ENCODE peak calls at places on chromosomes 1 and 21, in four cellular contexts. A, H, Y and B are unnamed samples.

GRCh38 chr1:214386747-214387146 is 105.8 kb downstream of the SMYD2 start:
- DNase-seq in A (no peak), H (no peak), Y (no peak), B (no peak)

GRCh38 chr1:10225573-10225972 is 15.2 kb downstream of the KIF1B start:
- DNase-seq in A (no peak), H (no peak), Y (no peak), B (no peak)

GRCh38 chr1:38152351-38153082 is 105.9 kb upstream of the POU3F1 start:
- DNase-seq in A (no peak), H (no peak), Y (no peak), B (no peak)

GRCh38 chr1:201925961-201926585 is 20.3 kb downstream of the LMOD1 start:
- DNase-seq in A (no peak), H (no peak), Y (no peak), B (no peak)

GRCh38 chr21:35924714-35925301 is 135.5 kb downstream of the SETD4 start:
- DNase-seq in A (no peak), H (no peak), Y (no peak), B (no peak)

GRCh38 chr1:78426398-78426797 is 64.4 kb upstream of the PTGFR start:
- DNase-seq in A (no peak), H (no peak), Y (no peak), B (no peak)

GRCh38 chr1:26539722-26540121 is 10.2 kb downstream of the RPS6KA1 start:
- DNase-seq in A (no peak), H (no peak), Y (no peak), B (no peak)

GRCh38 chr1:93625582-93626327 is 55.9 kb downstream of the BCAR3 start:
- DNase-seq in A (no peak), H (no peak), Y (no peak), B (no peak)

GRCh38 chr1:183622884-183623785 is 12.4 kb downstream of the ARPC5 start:
- DNase-seq in A (peak), H (peak), Y (peak), B (peak)

GRCh38 chr1:157154291-157154690 is 16.1 kb upstream of the ETV3 start:
- DNase-seq in A (no peak), H (no peak), Y (no peak), B (no peak)

GRCh38 chr1:203278087-203278884 is 27.0 kb upstream of the BTG2 start:
- DNase-seq in A (peak), H (no peak), Y (no peak), B (peak)

GRCh38 chr1:109815809-109816791 is 52.4 kb upstream of the EPS8L3 start:
- DNase-seq in A (no peak), H (no peak), Y (no peak), B (no peak)

GRCh38 chr1:225941220-225941948 is at the start of gene LEFTY2:
- DNase-seq in A (no peak), H (no peak), Y (no peak), B (peak)

GRCh38 chr1:33661791-33662190 is 189.3 kb downstream of the ZSCAN20 start:
- DNase-seq in A (no peak), H (no peak), Y (no peak), B (no peak)

GRCh38 chr1:243493156-243494129 is 237.6 kb downstream of the SDCCAG8 start:
- DNase-seq in A (no peak), H (no peak), Y (no peak), B (no peak)

GRCh38 chr1:103854279-103854678 is 104.6 kb downstream of the AMY1C start:
- DNase-seq in A (no peak), H (no peak), Y (no peak), B (no peak)

GRCh38 chr21:35222541-35222941 is 173.4 kb upstream of the RUNX1 start:
- DNase-seq in A (no peak), H (no peak), Y (no peak), B (no peak)

GRCh38 chr1:3506041-3506440 is 51.6 kb downstream of the ARHGEF16 start:
- DNase-seq in A (no peak), H (no peak), Y (no peak), B (no peak)

GRCh38 chr1:203148127-203148526 is 20.6 kb downstream of the ADORA1 start:
- DNase-seq in A (no peak), H (peak), Y (no peak), B (no peak)

GRCh38 chr1:1332774-1333480 is 1.8 kb downstream of the TAS1R3 start:
- DNase-seq in A (no peak), H (no peak), Y (no peak), B (no peak)

GRCh38 chr1:64809309-64809708 is 64.4 kb downstream of the RAVER2 start:
- DNase-seq in A (no peak), H (no peak), Y (no peak), B (no peak)

GRCh38 chr1:53890522-53890941 is 935 bp upstream of the YIPF1 start:
- DNase-seq in A (no peak), H (no peak), Y (no peak), B (no peak)

GRCh38 chr1:26189331-26189730 is 1.1 kb upstream of the CATSPER4 start:
- DNase-seq in A (no peak), H (no peak), Y (no peak), B (peak)

GRCh38 chr1:40477680-40478057 is 579 bp downstream of the ZFP69 start:
- DNase-seq in A (no peak), H (no peak), Y (peak), B (no peak)

GRCh38 chr1:915295-916172 is 8.2 kb upstream of the SAMD11 start:
- DNase-seq in A (no peak), H (no peak), Y (no peak), B (no peak)

GRCh38 chr1:202241376-202242079 is 47.9 kb downstream of the LGR6 start:
- DNase-seq in A (no peak), H (no peak), Y (no peak), B (no peak)

GRCh38 chr21:25578070-25578961 is 29.0 kb downstream of the MRPL39 start:
- DNase-seq in A (no peak), H (no peak), Y (no peak), B (no peak)

GRCh38 chr1:41274827-41275519 is 32.9 kb upstream of the SCMH1 start:
- DNase-seq in A (no peak), H (no peak), Y (no peak), B (no peak)

GRCh38 chr1:99548924-99549605 is 96.8 kb upstream of the PALMD start:
- DNase-seq in A (no peak), H (no peak), Y (no peak), B (no peak)

GRCh38 chr1:99546432-99547416 is 99.2 kb upstream of the PALMD start:
- DNase-seq in A (no peak), H (no peak), Y (no peak), B (no peak)

GRCh38 chr1:99554727-99555126 is 91.2 kb upstream of the PALMD start:
- DNase-seq in A (no peak), H (no peak), Y (no peak), B (no peak)

GRCh38 chr1:99553301-99553700 is 92.6 kb upstream of the PALMD start:
- DNase-seq in A (no peak), H (no peak), Y (no peak), B (no peak)

GRCh38 chr1:99552215-99552614 is 93.7 kb upstream of the PALMD start:
- DNase-seq in A (no peak), H (no peak), Y (no peak), B (no peak)
- TF ChIP-seq CTCF in A (no peak), H (no peak), Y (no peak), B (no peak)

DNA sequence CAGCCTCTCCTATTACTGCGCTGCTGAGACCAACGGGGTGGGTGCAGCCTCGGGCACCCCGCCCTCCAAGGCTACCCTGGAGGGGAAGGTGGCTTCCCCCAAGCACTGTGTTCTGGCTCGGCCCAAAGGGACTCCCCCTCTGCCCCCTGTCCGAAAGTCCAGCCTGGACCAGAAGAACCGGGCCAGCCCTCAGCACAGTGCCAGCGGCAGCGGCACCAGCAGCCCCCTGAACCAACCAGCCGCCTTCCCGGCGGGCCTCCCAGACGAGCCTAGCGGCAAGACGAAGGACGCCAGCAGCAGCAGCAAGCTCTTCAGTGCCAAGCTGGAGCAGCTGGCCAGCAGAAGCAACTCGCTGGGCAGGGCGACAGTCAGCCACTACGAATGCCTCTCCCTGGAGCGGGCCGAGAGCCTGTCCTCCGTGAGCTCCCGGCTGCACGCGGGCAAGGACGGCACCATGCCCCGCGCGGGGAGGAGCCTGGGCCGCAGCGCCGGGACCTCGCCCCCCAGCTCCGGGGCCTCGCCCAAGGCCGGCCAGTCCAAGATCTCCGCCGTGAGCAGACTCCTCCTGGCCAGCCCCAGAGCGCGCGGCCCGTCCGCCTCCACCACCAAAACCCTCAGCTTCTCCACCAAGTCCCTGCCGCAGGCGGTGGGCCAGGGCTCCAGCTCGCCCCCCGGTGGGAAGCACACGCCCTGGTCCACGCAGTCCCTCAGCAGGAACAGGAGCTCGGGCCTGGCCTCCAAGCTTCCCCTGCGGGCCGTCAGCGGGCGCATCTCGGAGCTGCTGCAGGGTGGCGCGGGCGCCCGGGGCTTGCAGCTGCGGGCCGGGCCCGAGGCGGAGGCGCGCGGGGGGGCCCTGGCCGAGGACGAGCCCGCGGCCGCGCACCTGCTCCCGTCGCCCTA is 533.1 kb downstream of the KIF26B start:
- DNase-seq in A (peak), H (no peak), Y (no peak), B (peak)
- TF ChIP-seq CTCF in A (no peak), H (no peak), Y (no peak), B (no peak)

DNA sequence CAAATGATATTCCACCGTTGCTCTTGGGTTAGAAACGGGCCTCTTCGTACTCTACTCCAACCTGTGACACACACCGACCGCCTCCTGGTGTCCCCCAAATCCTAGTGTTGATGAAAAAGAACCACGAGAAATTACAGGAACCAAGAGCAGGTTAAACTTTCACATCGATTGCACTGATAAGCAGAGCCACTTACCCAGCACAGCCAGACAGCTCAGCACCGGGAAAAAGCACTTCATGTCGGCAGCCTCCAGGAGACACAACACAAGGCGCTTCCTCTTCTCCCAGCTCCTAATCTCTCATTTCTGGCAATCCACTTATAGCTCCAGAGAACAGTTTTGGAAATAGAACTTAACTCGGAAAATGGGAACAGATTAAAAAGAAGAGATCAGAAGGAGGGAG is 1.4 kb downstream of the IGSF3 start:
- DNase-seq in A (no peak), H (no peak), Y (no peak), B (no peak)
- TF ChIP-seq CTCF in A (no peak), H (no peak), Y (no peak), B (no peak)

DNA sequence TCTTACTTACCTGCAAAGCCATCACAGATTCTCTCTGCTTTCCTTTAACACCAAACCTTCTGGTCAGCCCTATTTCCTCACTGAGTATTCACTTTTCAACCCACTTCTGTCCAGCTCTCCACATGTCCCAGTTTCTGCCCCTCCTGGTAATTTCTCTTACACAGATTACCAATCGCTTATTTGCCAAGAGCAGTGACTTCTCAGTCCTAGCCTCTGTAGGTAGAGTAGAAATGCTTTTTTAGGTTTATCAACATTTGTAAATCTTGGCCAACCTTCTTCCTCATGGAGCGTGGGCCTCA is 33.6 kb upstream of the LRRC8C start:
- DNase-seq in A (no peak), H (no peak), Y (no peak), B (no peak)
- TF ChIP-seq CTCF in A (peak), H (no peak), Y (peak), B (peak)

GRCh38 chr1:161180643-161181042 is 3.3 kb upstream of the B4GALT3 start:
- DNase-seq in A (no peak), H (no peak), Y (no peak), B (no peak)
- TF ChIP-seq CTCF in A (peak), H (peak), Y (peak), B (no peak)

GRCh38 chr1:241591317-241591716 is 48.9 kb downstream of the CHML start:
- DNase-seq in A (no peak), H (peak), Y (no peak), B (no peak)
- TF ChIP-seq CTCF in A (no peak), H (no peak), Y (no peak), B (no peak)